ENCODE peak calls at places on chromosome 9, in eight cellular contexts. One of them, this sample, is unnamed.

GRCh38 chr9:90943341-90943740 is 141.7 kb downstream of the SYK start:
- DNase-seq in suprapubic skin: no peak
- DNase-seq in ovary: no peak
- DNase-seq in upper lobe of right lung: no peak
- DNase-seq in MM.1S: peak; percentile 82
- DNase-seq in naive thymus-derived CD4-positive, alpha-beta T cell: no peak
- DNase-seq in body of pancreas: no peak
- DNase-seq in adrenal gland: no peak
- DNase-seq in this sample: no peak

GRCh38 chr9:121189006-121189405 is 12.7 kb downstream of the RAB14 start:
- DNase-seq in body of pancreas: no peak
- DNase-seq in adrenal gland: no peak
- DNase-seq in MM.1S: no peak
- DNase-seq in suprapubic skin: no peak
- DNase-seq in upper lobe of right lung: no peak
- DNase-seq in ovary: no peak
- DNase-seq in naive thymus-derived CD4-positive, alpha-beta T cell: no peak
- DNase-seq in this sample: no peak

GRCh38 chr9:128422783-128423150 is 2.1 kb downstream of the CERCAM start:
- DNase-seq in upper lobe of right lung: no peak
- DNase-seq in adrenal gland: no peak
- DNase-seq in ovary: no peak
- DNase-seq in naive thymus-derived CD4-positive, alpha-beta T cell: no peak
- DNase-seq in body of pancreas: no peak
- DNase-seq in MM.1S: no peak
- DNase-seq in suprapubic skin: no peak
- DNase-seq in this sample: no peak

GRCh38 chr9:133059623-133060022 is 2.2 kb upstream of the CEL start:
- DNase-seq in naive thymus-derived CD4-positive, alpha-beta T cell: no peak
- DNase-seq in suprapubic skin: no peak
- DNase-seq in MM.1S: no peak
- DNase-seq in body of pancreas: peak; percentile 78
- DNase-seq in upper lobe of right lung: no peak
- DNase-seq in ovary: no peak
- DNase-seq in adrenal gland: no peak
- DNase-seq in this sample: no peak

GRCh38 chr9:2289234-2289755 is 274.1 kb downstream of the SMARCA2 start:
- DNase-seq in adrenal gland: no peak
- DNase-seq in body of pancreas: no peak
- DNase-seq in naive thymus-derived CD4-positive, alpha-beta T cell: no peak
- DNase-seq in MM.1S: no peak
- DNase-seq in ovary: no peak
- DNase-seq in upper lobe of right lung: no peak
- DNase-seq in suprapubic skin: no peak
- DNase-seq in this sample: no peak

GRCh38 chr9:4684820-4685219 is 5.5 kb downstream of the CDC37L1 start:
- DNase-seq in body of pancreas: no peak
- DNase-seq in adrenal gland: no peak
- DNase-seq in upper lobe of right lung: no peak
- DNase-seq in suprapubic skin: no peak
- DNase-seq in MM.1S: no peak
- DNase-seq in naive thymus-derived CD4-positive, alpha-beta T cell: no peak
- DNase-seq in ovary: no peak
- DNase-seq in this sample: no peak

GRCh38 chr9:36102742-36103495 is 33.6 kb upstream of the GLIPR2 start:
- DNase-seq in body of pancreas: peak; percentile 79
- DNase-seq in suprapubic skin: peak; percentile 86
- DNase-seq in upper lobe of right lung: peak; percentile 91
- DNase-seq in naive thymus-derived CD4-positive, alpha-beta T cell: peak; percentile 82
- DNase-seq in MM.1S: peak; percentile 88
- DNase-seq in ovary: peak; percentile 78
- DNase-seq in adrenal gland: peak; percentile 95
- DNase-seq in this sample: peak; percentile 87

GRCh38 chr9:137175345-137175961 is 3.6 kb upstream of the TMEM210 start:
- DNase-seq in body of pancreas: no peak
- DNase-seq in upper lobe of right lung: no peak
- DNase-seq in adrenal gland: no peak
- DNase-seq in ovary: no peak
- DNase-seq in naive thymus-derived CD4-positive, alpha-beta T cell: no peak
- DNase-seq in suprapubic skin: no peak
- DNase-seq in MM.1S: no peak
- DNase-seq in this sample: no peak

GRCh38 chr9:4965174-4965821 is 19.8 kb upstream of the JAK2 start:
- DNase-seq in suprapubic skin: no peak
- DNase-seq in body of pancreas: no peak
- DNase-seq in MM.1S: no peak
- DNase-seq in ovary: no peak
- DNase-seq in naive thymus-derived CD4-positive, alpha-beta T cell: no peak
- DNase-seq in upper lobe of right lung: no peak
- DNase-seq in adrenal gland: no peak
- DNase-seq in this sample: no peak

GRCh38 chr9:82020341-82020740 is 31.8 kb downstream of the SPATA31D1 start:
- DNase-seq in upper lobe of right lung: no peak
- DNase-seq in body of pancreas: no peak
- DNase-seq in ovary: no peak
- DNase-seq in adrenal gland: no peak
- DNase-seq in suprapubic skin: no peak
- DNase-seq in naive thymus-derived CD4-positive, alpha-beta T cell: no peak
- DNase-seq in MM.1S: no peak
- DNase-seq in this sample: no peak

GRCh38 chr9:82024931-82025330 is 36.4 kb downstream of the SPATA31D1 start:
- DNase-seq in naive thymus-derived CD4-positive, alpha-beta T cell: no peak
- DNase-seq in MM.1S: no peak
- DNase-seq in body of pancreas: no peak
- DNase-seq in upper lobe of right lung: no peak
- DNase-seq in adrenal gland: no peak
- DNase-seq in ovary: no peak
- DNase-seq in suprapubic skin: no peak
- DNase-seq in this sample: no peak

GRCh38 chr9:82022121-82022520 is 33.5 kb downstream of the SPATA31D1 start:
- DNase-seq in adrenal gland: no peak
- DNase-seq in ovary: no peak
- DNase-seq in upper lobe of right lung: no peak
- DNase-seq in suprapubic skin: no peak
- DNase-seq in MM.1S: no peak
- DNase-seq in naive thymus-derived CD4-positive, alpha-beta T cell: no peak
- DNase-seq in body of pancreas: no peak
- DNase-seq in this sample: no peak

DNA sequence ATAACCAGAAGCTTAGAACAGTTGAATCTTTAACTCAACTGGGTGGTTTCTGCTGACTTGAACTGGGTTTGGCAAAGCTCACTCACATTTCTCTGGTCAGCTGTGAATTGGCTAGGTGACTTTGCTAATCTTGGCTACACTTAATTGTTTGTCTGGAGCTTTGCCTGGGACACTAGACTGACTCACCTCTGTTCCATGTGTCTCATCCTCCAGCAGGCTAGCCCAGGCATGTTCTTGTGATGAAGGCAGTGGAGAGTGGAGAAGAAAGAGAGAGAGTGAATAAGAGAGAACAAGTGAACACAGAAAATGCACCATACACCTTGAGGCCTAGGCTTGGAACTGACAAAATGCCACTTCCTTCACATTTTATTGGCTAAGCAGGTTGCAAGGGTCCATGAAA is 32.6 kb downstream of the SPATA31D1 start:
- DNase-seq in body of pancreas: no peak
- DNase-seq in upper lobe of right lung: no peak
- DNase-seq in ovary: no peak
- DNase-seq in MM.1S: no peak
- DNase-seq in naive thymus-derived CD4-positive, alpha-beta T cell: no peak
- DNase-seq in suprapubic skin: no peak
- DNase-seq in adrenal gland: peak; percentile 78
- DNase-seq in this sample: no peak
- H3K27ac ChIP-seq in body of pancreas: no peak overlapping the region
- H3K27ac ChIP-seq in upper lobe of right lung: no peak overlapping the region
- H3K27ac ChIP-seq in ovary: no peak overlapping the region
- H3K27ac ChIP-seq in MM.1S: no peak overlapping the region
- H3K27ac ChIP-seq in naive thymus-derived CD4-positive, alpha-beta T cell: no peak overlapping the region
- H3K27ac ChIP-seq in suprapubic skin: no peak overlapping the region
- H3K27ac ChIP-seq in adrenal gland: no peak overlapping the region
- H3K27ac ChIP-seq in this sample: no peak overlapping the region

DNA sequence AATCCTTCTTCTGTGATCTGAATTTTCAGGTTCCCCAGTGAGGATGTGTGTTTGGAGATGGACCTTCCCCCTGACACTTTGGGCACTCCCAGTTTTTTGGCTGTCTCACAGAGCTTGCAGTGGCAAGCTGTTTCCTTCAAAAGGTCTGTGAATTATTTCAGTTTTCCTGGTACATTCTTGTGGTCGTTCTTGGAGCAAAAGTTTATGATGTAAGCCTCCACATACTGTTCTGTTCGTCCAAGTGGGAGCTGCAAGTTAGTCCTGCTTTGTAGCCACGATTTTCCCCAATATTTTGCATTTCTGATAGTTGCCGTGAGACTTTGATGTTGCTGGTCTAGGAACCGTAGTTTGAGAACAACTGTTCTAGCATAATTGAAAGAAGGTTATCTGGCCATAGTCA is 88.3 kb downstream of the MTAP start:
- DNase-seq in body of pancreas: no peak
- DNase-seq in upper lobe of right lung: no peak
- DNase-seq in MM.1S: no peak
- DNase-seq in naive thymus-derived CD4-positive, alpha-beta T cell: no peak
- DNase-seq in ovary: no peak
- DNase-seq in suprapubic skin: no peak
- DNase-seq in adrenal gland: no peak
- DNase-seq in this sample: peak; percentile 22
- H3K9me3 ChIP-seq in body of pancreas: no peaks in the 10 kb centered on the region
- H3K9me3 ChIP-seq in upper lobe of right lung: no peaks in the 10 kb centered on the region
- H3K9me3 ChIP-seq in MM.1S: no peaks in the 10 kb centered on the region
- H3K9me3 ChIP-seq in naive thymus-derived CD4-positive, alpha-beta T cell: peaks cover 6% of the 10 kb centered on the region
- H3K9me3 ChIP-seq in ovary: no peaks in the 10 kb centered on the region
- H3K9me3 ChIP-seq in suprapubic skin: peaks cover 19% of the 10 kb centered on the region
- H3K9me3 ChIP-seq in adrenal gland: no peaks in the 10 kb centered on the region
- H3K9me3 ChIP-seq in this sample: no peaks in the 10 kb centered on the region

GRCh38 chr9:8821910-8822666 is 1022.5 kb upstream of the DMAC1 start:
- DNase-seq in adrenal gland: no peak
- DNase-seq in MM.1S: peak; percentile 90
- DNase-seq in ovary: no peak
- DNase-seq in naive thymus-derived CD4-positive, alpha-beta T cell: no peak
- DNase-seq in suprapubic skin: no peak
- DNase-seq in upper lobe of right lung: no peak
- DNase-seq in body of pancreas: no peak
- DNase-seq in this sample: no peak

GRCh38 chr9:8822667-8823025 is 1023.1 kb upstream of the DMAC1 start:
- DNase-seq in ovary: no peak
- DNase-seq in naive thymus-derived CD4-positive, alpha-beta T cell: no peak
- DNase-seq in adrenal gland: no peak
- DNase-seq in MM.1S: no peak
- DNase-seq in suprapubic skin: no peak
- DNase-seq in body of pancreas: no peak
- DNase-seq in upper lobe of right lung: no peak
- DNase-seq in this sample: no peak

GRCh38 chr9:8826281-8826680 is 1026.7 kb upstream of the DMAC1 start:
- DNase-seq in suprapubic skin: no peak
- DNase-seq in body of pancreas: no peak
- DNase-seq in ovary: no peak
- DNase-seq in adrenal gland: no peak
- DNase-seq in upper lobe of right lung: no peak
- DNase-seq in naive thymus-derived CD4-positive, alpha-beta T cell: no peak
- DNase-seq in MM.1S: no peak
- DNase-seq in this sample: no peak

GRCh38 chr9:8825600-8826147 is 1026.1 kb upstream of the DMAC1 start:
- DNase-seq in naive thymus-derived CD4-positive, alpha-beta T cell: no peak
- DNase-seq in adrenal gland: no peak
- DNase-seq in MM.1S: peak; percentile 12
- DNase-seq in ovary: no peak
- DNase-seq in body of pancreas: no peak
- DNase-seq in upper lobe of right lung: no peak
- DNase-seq in suprapubic skin: no peak
- DNase-seq in this sample: no peak

DNA sequence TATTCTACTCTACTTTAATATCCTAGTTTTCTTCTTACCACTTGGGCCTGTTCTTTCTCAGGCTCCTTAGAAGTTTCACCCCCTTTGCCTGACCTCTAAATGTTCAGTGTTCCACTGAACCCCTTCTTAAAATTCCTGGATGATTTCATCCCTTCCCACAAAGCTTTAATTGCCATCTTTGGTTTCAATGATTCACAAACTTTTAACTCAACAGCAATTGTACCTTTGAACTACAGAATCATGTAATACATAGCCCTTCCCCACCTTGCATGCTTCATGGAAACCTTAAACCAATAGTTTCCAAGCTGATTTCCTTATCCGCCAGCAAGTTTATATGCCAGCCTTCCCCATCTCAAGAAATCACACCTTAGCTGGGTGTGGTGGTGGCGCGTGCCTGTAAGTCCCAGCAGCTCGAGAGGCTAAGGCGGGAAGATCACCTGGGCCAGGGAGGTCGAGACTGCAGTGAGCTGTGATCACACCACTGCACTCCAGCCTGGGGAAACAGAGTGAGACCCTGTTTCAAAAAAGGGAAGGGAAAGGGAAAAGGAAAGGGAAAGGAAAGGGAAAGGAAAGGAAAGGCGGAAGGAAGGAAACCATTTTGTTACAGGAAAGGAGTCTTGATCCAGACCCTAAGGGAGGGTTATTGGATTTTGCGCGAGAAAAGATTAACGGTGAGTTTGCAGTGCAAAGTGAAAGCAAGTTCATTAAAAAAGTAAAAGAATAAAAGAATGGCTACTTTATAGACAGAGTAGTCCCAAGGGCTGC is 1023.7 kb upstream of the DMAC1 start:
- DNase-seq in MM.1S: no peak
- DNase-seq in adrenal gland: no peak
- DNase-seq in upper lobe of right lung: no peak
- DNase-seq in naive thymus-derived CD4-positive, alpha-beta T cell: no peak
- DNase-seq in body of pancreas: no peak
- DNase-seq in ovary: no peak
- DNase-seq in suprapubic skin: no peak
- DNase-seq in this sample: no peak
- H3K4me3 ChIP-seq in MM.1S: no peak overlapping the region
- H3K4me3 ChIP-seq in adrenal gland: no peak overlapping the region
- H3K4me3 ChIP-seq in upper lobe of right lung: no peak overlapping the region
- H3K4me3 ChIP-seq in naive thymus-derived CD4-positive, alpha-beta T cell: no peak overlapping the region
- H3K4me3 ChIP-seq in body of pancreas: no peak overlapping the region
- H3K4me3 ChIP-seq in ovary: no peak overlapping the region
- H3K4me3 ChIP-seq in suprapubic skin: no peak overlapping the region
- H3K4me3 ChIP-seq in this sample: no peak overlapping the region

DNA sequence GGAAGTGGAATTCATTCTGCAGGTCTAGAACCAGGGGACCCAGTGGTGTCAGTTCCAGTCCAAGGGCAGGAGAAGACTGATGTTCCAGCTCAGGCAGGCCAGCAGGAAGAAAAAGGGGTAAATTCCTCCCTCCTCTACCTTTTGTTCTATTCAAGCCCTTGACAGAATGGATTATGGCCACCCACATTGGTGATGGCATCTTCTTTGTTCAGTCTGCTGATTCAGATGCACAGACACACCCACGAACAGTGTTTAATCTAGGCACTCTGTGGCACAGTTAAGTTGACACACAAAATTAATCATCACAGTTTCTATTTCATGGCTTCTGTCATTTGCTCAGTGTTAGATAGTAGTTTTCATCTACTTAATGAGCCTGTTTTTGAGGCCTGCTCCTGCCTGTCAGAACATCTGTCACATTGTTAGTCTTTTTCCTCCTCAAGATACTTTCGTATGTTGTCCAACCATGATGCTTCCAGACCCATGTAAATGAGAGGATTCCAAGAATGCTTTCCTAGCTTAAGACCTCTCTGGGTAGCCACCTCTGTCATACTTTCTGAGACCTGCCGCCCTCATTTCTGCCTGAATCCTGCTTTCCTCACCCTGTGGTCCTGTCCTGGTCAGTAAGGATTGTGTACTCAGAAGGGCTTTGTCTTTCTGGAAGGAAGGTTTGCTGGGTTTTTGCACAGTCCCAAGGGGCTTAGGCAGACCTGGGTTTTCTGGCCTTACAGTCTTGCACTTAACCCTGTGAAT is 72.5 kb downstream of the SPIN1 start:
- DNase-seq in ovary: no peak
- DNase-seq in adrenal gland: no peak
- DNase-seq in naive thymus-derived CD4-positive, alpha-beta T cell: no peak
- DNase-seq in suprapubic skin: no peak
- DNase-seq in body of pancreas: no peak
- DNase-seq in MM.1S: no peak
- DNase-seq in upper lobe of right lung: no peak
- DNase-seq in this sample: no peak
- H3K27ac ChIP-seq in ovary: no peak overlapping the region
- H3K27ac ChIP-seq in adrenal gland: no peak overlapping the region
- H3K27ac ChIP-seq in naive thymus-derived CD4-positive, alpha-beta T cell: no peak overlapping the region
- H3K27ac ChIP-seq in suprapubic skin: no peak overlapping the region
- H3K27ac ChIP-seq in body of pancreas: no peak overlapping the region
- H3K27ac ChIP-seq in MM.1S: no peak overlapping the region
- H3K27ac ChIP-seq in upper lobe of right lung: no peak overlapping the region
- H3K27ac ChIP-seq in this sample: peak overlapping the region; percentile 21

This sample was measured in cardiac muscle cell.